ENCODE peak calls at places on chromosomes 7 and 10, in ten cellular contexts. One of them, this sample, is unnamed.

GRCh38 chr7:140079121-140079536 is 16.4 kb upstream of the PARP12 start:
- DNase-seq in gastrocnemius medialis: peak
- DNase-seq in A549: peak
- DNase-seq in HFF-Myc: no peak
- DNase-seq in ovary: peak
- DNase-seq in heart right ventricle: no peak
- DNase-seq in ascending aorta: no peak
- DNase-seq in left ventricle myocardium inferior: no peak
- DNase-seq in AG04449: peak
- DNase-seq in cardiac muscle cell: peak
- DNase-seq in this sample: no peak

GRCh38 chr7:36969376-36969775 is 245.1 kb upstream of the AOAH start:
- DNase-seq in gastrocnemius medialis: no peak
- DNase-seq in A549: no peak
- DNase-seq in HFF-Myc: no peak
- DNase-seq in ovary: no peak
- DNase-seq in heart right ventricle: no peak
- DNase-seq in ascending aorta: no peak
- DNase-seq in left ventricle myocardium inferior: no peak
- DNase-seq in AG04449: no peak
- DNase-seq in cardiac muscle cell: no peak
- DNase-seq in this sample: no peak

GRCh38 chr10:13536674-13537366 is 8.0 kb upstream of the BEND7 start:
- DNase-seq in gastrocnemius medialis: no peak
- DNase-seq in A549: peak
- DNase-seq in HFF-Myc: no peak
- DNase-seq in ovary: peak
- DNase-seq in heart right ventricle: peak
- DNase-seq in ascending aorta: no peak
- DNase-seq in left ventricle myocardium inferior: peak
- DNase-seq in AG04449: no peak
- DNase-seq in cardiac muscle cell: peak
- DNase-seq in this sample: no peak

GRCh38 chr10:25933653-25934608 is at the start of gene MYO3A:
- DNase-seq in gastrocnemius medialis: no peak
- DNase-seq in A549: no peak
- DNase-seq in HFF-Myc: no peak
- DNase-seq in ovary: peak
- DNase-seq in heart right ventricle: peak
- DNase-seq in ascending aorta: no peak
- DNase-seq in left ventricle myocardium inferior: no peak
- DNase-seq in AG04449: no peak
- DNase-seq in cardiac muscle cell: peak
- DNase-seq in this sample: no peak

GRCh38 chr10:21626457-21627161 is 92.6 kb downstream of the MLLT10 start:
- DNase-seq in gastrocnemius medialis: no peak
- DNase-seq in A549: no peak
- DNase-seq in HFF-Myc: no peak
- DNase-seq in ovary: no peak
- DNase-seq in heart right ventricle: no peak
- DNase-seq in ascending aorta: no peak
- DNase-seq in left ventricle myocardium inferior: no peak
- DNase-seq in AG04449: no peak
- DNase-seq in cardiac muscle cell: no peak
- DNase-seq in this sample: peak

GRCh38 chr7:134462337-134462925 is 3.5 kb upstream of the AKR1B1 start:
- DNase-seq in gastrocnemius medialis: no peak
- DNase-seq in A549: peak
- DNase-seq in HFF-Myc: peak
- DNase-seq in ovary: no peak
- DNase-seq in heart right ventricle: no peak
- DNase-seq in ascending aorta: no peak
- DNase-seq in left ventricle myocardium inferior: no peak
- DNase-seq in AG04449: peak
- DNase-seq in cardiac muscle cell: peak
- DNase-seq in this sample: no peak

GRCh38 chr7:112777406-112777805 is 12.8 kb downstream of the TMEM168 start:
- DNase-seq in gastrocnemius medialis: no peak
- DNase-seq in A549: no peak
- DNase-seq in HFF-Myc: no peak
- DNase-seq in ovary: no peak
- DNase-seq in heart right ventricle: no peak
- DNase-seq in ascending aorta: no peak
- DNase-seq in left ventricle myocardium inferior: no peak
- DNase-seq in AG04449: no peak
- DNase-seq in cardiac muscle cell: no peak
- DNase-seq in this sample: no peak

GRCh38 chr7:15607541-15608210 is 45.9 kb upstream of the AGMO start:
- DNase-seq in gastrocnemius medialis: no peak
- DNase-seq in A549: no peak
- DNase-seq in HFF-Myc: no peak
- DNase-seq in ovary: no peak
- DNase-seq in heart right ventricle: no peak
- DNase-seq in ascending aorta: no peak
- DNase-seq in left ventricle myocardium inferior: no peak
- DNase-seq in AG04449: no peak
- DNase-seq in cardiac muscle cell: peak
- DNase-seq in this sample: no peak

GRCh38 chr7:117132385-117133120 is 179.3 kb downstream of the ST7 start:
- DNase-seq in gastrocnemius medialis: no peak
- DNase-seq in A549: peak
- DNase-seq in HFF-Myc: peak
- DNase-seq in ovary: no peak
- DNase-seq in heart right ventricle: no peak
- DNase-seq in ascending aorta: no peak
- DNase-seq in left ventricle myocardium inferior: no peak
- DNase-seq in AG04449: peak
- DNase-seq in cardiac muscle cell: peak
- DNase-seq in this sample: peak

GRCh38 chr7:44218418-44219201 is 17.8 kb downstream of the YKT6 start:
- DNase-seq in gastrocnemius medialis: peak
- DNase-seq in A549: no peak
- DNase-seq in HFF-Myc: no peak
- DNase-seq in ovary: no peak
- DNase-seq in heart right ventricle: peak
- DNase-seq in ascending aorta: no peak
- DNase-seq in left ventricle myocardium inferior: peak
- DNase-seq in AG04449: no peak
- DNase-seq in cardiac muscle cell: no peak
- DNase-seq in this sample: no peak
- TF ChIP-seq CTCF in gastrocnemius medialis: no peak
- TF ChIP-seq CTCF in A549: no peak
- TF ChIP-seq CTCF in HFF-Myc: peak
- TF ChIP-seq CTCF in ovary: no peak
- TF ChIP-seq CTCF in heart right ventricle: no peak
- TF ChIP-seq CTCF in ascending aorta: no peak
- TF ChIP-seq CTCF in left ventricle myocardium inferior: no peak
- TF ChIP-seq CTCF in AG04449: peak
- TF ChIP-seq CTCF in cardiac muscle cell: peak
- TF ChIP-seq CTCF in this sample: no peak

GRCh38 chr7:100167912-100168323 is 499 bp downstream of the GAL3ST4 start:
- DNase-seq in gastrocnemius medialis: no peak
- DNase-seq in A549: no peak
- DNase-seq in HFF-Myc: no peak
- DNase-seq in ovary: peak
- DNase-seq in heart right ventricle: no peak
- DNase-seq in ascending aorta: no peak
- DNase-seq in left ventricle myocardium inferior: no peak
- DNase-seq in AG04449: no peak
- DNase-seq in cardiac muscle cell: peak
- DNase-seq in this sample: no peak
- H3K4me3 ChIP-seq in gastrocnemius medialis: peak
- H3K4me3 ChIP-seq in A549: no peak
- H3K4me3 ChIP-seq in HFF-Myc: peak
- H3K4me3 ChIP-seq in ovary: peak
- H3K4me3 ChIP-seq in heart right ventricle: peak
- H3K4me3 ChIP-seq in ascending aorta: peak
- H3K4me3 ChIP-seq in left ventricle myocardium inferior: peak
- H3K4me3 ChIP-seq in AG04449: peak
- H3K4me3 ChIP-seq in cardiac muscle cell: peak
- H3K4me3 ChIP-seq in this sample: peak

GRCh38 chr10:60336901-60337630 is 52.6 kb downstream of the ANK3 start:
- DNase-seq in gastrocnemius medialis: no peak
- DNase-seq in A549: no peak
- DNase-seq in HFF-Myc: no peak
- DNase-seq in ovary: no peak
- DNase-seq in heart right ventricle: no peak
- DNase-seq in ascending aorta: no peak
- DNase-seq in left ventricle myocardium inferior: no peak
- DNase-seq in AG04449: no peak
- DNase-seq in cardiac muscle cell: no peak
- DNase-seq in this sample: no peak

GRCh38 chr10:60340973-60341372 is 48.7 kb downstream of the ANK3 start:
- DNase-seq in gastrocnemius medialis: no peak
- DNase-seq in A549: no peak
- DNase-seq in HFF-Myc: no peak
- DNase-seq in ovary: no peak
- DNase-seq in heart right ventricle: no peak
- DNase-seq in ascending aorta: no peak
- DNase-seq in left ventricle myocardium inferior: no peak
- DNase-seq in AG04449: no peak
- DNase-seq in cardiac muscle cell: no peak
- DNase-seq in this sample: no peak

GRCh38 chr10:60334991-60335390 is 54.7 kb downstream of the ANK3 start:
- DNase-seq in gastrocnemius medialis: no peak
- DNase-seq in A549: no peak
- DNase-seq in HFF-Myc: no peak
- DNase-seq in ovary: no peak
- DNase-seq in heart right ventricle: no peak
- DNase-seq in ascending aorta: no peak
- DNase-seq in left ventricle myocardium inferior: no peak
- DNase-seq in AG04449: peak
- DNase-seq in cardiac muscle cell: no peak
- DNase-seq in this sample: no peak

GRCh38 chr10:60335708-60336107 is 54.0 kb downstream of the ANK3 start:
- DNase-seq in gastrocnemius medialis: no peak
- DNase-seq in A549: no peak
- DNase-seq in HFF-Myc: no peak
- DNase-seq in ovary: no peak
- DNase-seq in heart right ventricle: no peak
- DNase-seq in ascending aorta: no peak
- DNase-seq in left ventricle myocardium inferior: no peak
- DNase-seq in AG04449: no peak
- DNase-seq in cardiac muscle cell: no peak
- DNase-seq in this sample: no peak

DNA sequence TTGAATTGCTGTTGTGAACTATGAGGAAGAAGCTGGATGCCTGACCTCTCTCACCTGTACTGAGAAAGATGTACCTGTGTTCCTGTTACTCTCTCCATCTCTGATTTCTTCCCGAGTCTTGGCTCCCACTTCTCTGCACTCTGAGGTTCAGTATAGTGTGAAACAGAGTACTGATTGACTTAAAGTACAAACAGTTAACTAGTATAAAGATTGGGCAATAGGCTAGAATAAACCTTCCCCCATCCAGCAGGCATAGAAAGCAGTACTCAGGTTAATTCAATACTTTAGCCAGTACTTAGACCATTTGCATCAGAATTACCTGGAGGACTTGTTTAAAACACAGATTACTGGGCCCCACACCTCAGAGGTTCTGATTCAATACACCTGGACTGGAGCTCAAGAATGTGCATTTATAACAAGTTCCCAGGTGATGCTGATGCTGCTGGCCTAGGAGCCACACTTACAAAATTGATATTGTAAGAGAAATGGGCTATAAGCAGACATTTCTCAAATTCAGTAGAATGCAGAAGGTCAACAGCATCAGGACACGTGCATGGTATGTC is 51.6 kb downstream of the ANK3 start:
- DNase-seq in gastrocnemius medialis: no peak
- DNase-seq in A549: no peak
- DNase-seq in HFF-Myc: no peak
- DNase-seq in ovary: no peak
- DNase-seq in heart right ventricle: no peak
- DNase-seq in ascending aorta: no peak
- DNase-seq in left ventricle myocardium inferior: no peak
- DNase-seq in AG04449: no peak
- DNase-seq in cardiac muscle cell: no peak
- DNase-seq in this sample: no peak
- TF ChIP-seq CTCF in gastrocnemius medialis: no peak
- TF ChIP-seq CTCF in A549: no peak
- TF ChIP-seq CTCF in HFF-Myc: no peak
- TF ChIP-seq CTCF in ovary: no peak
- TF ChIP-seq CTCF in heart right ventricle: no peak
- TF ChIP-seq CTCF in ascending aorta: no peak
- TF ChIP-seq CTCF in left ventricle myocardium inferior: no peak
- TF ChIP-seq CTCF in AG04449: no peak
- TF ChIP-seq CTCF in cardiac muscle cell: no peak
- TF ChIP-seq CTCF in this sample: no peak

GRCh38 chr7:98021588-98022351 is 31.8 kb upstream of the OCM2 start:
- DNase-seq in gastrocnemius medialis: peak
- DNase-seq in A549: peak
- DNase-seq in HFF-Myc: peak
- DNase-seq in ovary: peak
- DNase-seq in heart right ventricle: peak
- DNase-seq in ascending aorta: peak
- DNase-seq in left ventricle myocardium inferior: peak
- DNase-seq in AG04449: no peak
- DNase-seq in cardiac muscle cell: peak
- DNase-seq in this sample: peak

GRCh38 chr7:98022531-98022930 is 32.5 kb upstream of the OCM2 start:
- DNase-seq in gastrocnemius medialis: no peak
- DNase-seq in A549: no peak
- DNase-seq in HFF-Myc: no peak
- DNase-seq in ovary: no peak
- DNase-seq in heart right ventricle: no peak
- DNase-seq in ascending aorta: no peak
- DNase-seq in left ventricle myocardium inferior: no peak
- DNase-seq in AG04449: no peak
- DNase-seq in cardiac muscle cell: no peak
- DNase-seq in this sample: no peak

GRCh38 chr7:98024075-98024474 is 34.1 kb upstream of the OCM2 start:
- DNase-seq in gastrocnemius medialis: no peak
- DNase-seq in A549: no peak
- DNase-seq in HFF-Myc: no peak
- DNase-seq in ovary: no peak
- DNase-seq in heart right ventricle: no peak
- DNase-seq in ascending aorta: no peak
- DNase-seq in left ventricle myocardium inferior: no peak
- DNase-seq in AG04449: no peak
- DNase-seq in cardiac muscle cell: peak
- DNase-seq in this sample: no peak

DNA sequence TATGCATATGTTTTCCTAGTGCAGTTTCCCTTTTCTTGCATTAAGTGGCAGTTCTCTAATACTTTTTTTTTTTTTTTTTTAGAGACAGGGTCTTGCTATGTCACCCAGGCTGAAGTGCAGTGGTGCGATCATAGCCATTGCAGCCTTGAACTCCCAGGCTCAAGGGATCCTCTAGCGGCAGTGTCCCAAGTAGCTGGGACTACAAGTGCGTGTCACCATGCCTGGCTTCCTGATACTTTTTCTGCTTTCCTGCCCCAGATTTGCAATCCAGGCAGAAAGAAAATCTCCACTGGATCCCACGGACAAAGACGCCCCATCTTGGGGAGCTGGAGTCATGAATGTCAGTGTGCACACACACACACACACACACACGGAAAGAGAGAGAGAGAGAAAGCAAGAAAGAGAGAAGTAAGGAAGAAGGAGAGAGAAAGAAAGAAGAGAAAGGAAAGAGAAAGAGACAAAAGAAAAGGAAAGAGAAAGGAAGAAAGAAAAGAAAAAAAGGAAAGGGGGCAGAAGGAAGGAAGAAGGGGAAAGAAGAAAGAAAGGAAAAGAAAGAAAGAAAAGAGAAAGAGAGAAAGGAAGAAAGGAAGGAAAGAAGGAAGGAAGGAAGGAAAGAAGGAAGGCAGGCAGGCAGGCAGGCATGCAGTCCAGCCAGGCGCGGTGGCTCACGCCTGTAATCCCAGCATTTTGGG is 37.5 kb upstream of the OCM2 start:
- DNase-seq in gastrocnemius medialis: no peak
- DNase-seq in A549: no peak
- DNase-seq in HFF-Myc: no peak
- DNase-seq in ovary: no peak
- DNase-seq in heart right ventricle: no peak
- DNase-seq in ascending aorta: no peak
- DNase-seq in left ventricle myocardium inferior: no peak
- DNase-seq in AG04449: no peak
- DNase-seq in cardiac muscle cell: no peak
- DNase-seq in this sample: no peak
- H3K4me3 ChIP-seq in gastrocnemius medialis: no peak
- H3K4me3 ChIP-seq in A549: no peak
- H3K4me3 ChIP-seq in HFF-Myc: no peak
- H3K4me3 ChIP-seq in ovary: no peak
- H3K4me3 ChIP-seq in heart right ventricle: no peak
- H3K4me3 ChIP-seq in ascending aorta: no peak
- H3K4me3 ChIP-seq in left ventricle myocardium inferior: no peak
- H3K4me3 ChIP-seq in AG04449: no peak
- H3K4me3 ChIP-seq in cardiac muscle cell: no peak
- H3K4me3 ChIP-seq in this sample: no peak

This sample was measured in retinal pigment epithelial cell.